ENCODE peak calls at places on chromosomes 2 and 18, in nine cellular contexts. G, M, N, W, O, K, I, C and X are unnamed samples. For H3K36me3 and H3K4me1, the result is how much of the 10 kb centered on the place peaks cover.

GRCh38 chr2:22748909-22749308 is 636.1 kb upstream of the KLHL29 start:
- DNase-seq in O (no peak), M (no peak), C (no peak), I (no peak), G (no peak), N (no peak), W (no peak), K (no peak), X (peak)

GRCh38 chr18:37564796-37565137 is 831 bp downstream of the CELF4 start:
- DNase-seq in W (peak), N (no peak), K (peak), O (no peak), M (peak), G (peak), I (peak), C (peak), X (peak)

GRCh38 chr18:64966667-64967066 is 784.1 kb upstream of the CDH7 start:
- DNase-seq in C (no peak), N (no peak), K (no peak), G (no peak), O (no peak), M (no peak), W (no peak), I (peak), X (no peak)

GRCh38 chr2:240642806-240643092 is 17.5 kb downstream of the GPR35 start:
- DNase-seq in C (no peak), K (no peak), M (no peak), O (peak), N (no peak), G (no peak), W (peak), I (no peak), X (peak)

GRCh38 chr18:56307771-56308170 is 330.6 kb downstream of the TXNL1 start:
- DNase-seq in N (no peak), K (no peak), M (no peak), O (no peak), G (no peak), W (no peak), I (no peak), C (no peak), X (no peak)

GRCh38 chr2:207041279-207041678 is 102.0 kb downstream of the CPO start:
- DNase-seq in I (no peak), M (peak), O (no peak), N (no peak), K (peak), G (no peak), W (no peak), C (peak), X (no peak)

GRCh38 chr2:15776629-15776919 is 163.8 kb upstream of the MYCN start:
- DNase-seq in W (no peak), C (no peak), M (no peak), N (no peak), G (no peak), K (peak), I (no peak), O (no peak), X (no peak)

GRCh38 chr2:37786854-37787253 is 115.4 kb upstream of the CDC42EP3 start:
- DNase-seq in C (no peak), K (no peak), W (no peak), G (peak), I (no peak), N (no peak), O (no peak), M (no peak), X (no peak)

GRCh38 chr2:197904446-197904845 is 100.1 kb downstream of the PLCL1 start:
- DNase-seq in N (no peak), I (no peak), M (no peak), C (no peak), O (no peak), W (no peak), G (no peak), K (no peak), X (no peak)

DNA sequence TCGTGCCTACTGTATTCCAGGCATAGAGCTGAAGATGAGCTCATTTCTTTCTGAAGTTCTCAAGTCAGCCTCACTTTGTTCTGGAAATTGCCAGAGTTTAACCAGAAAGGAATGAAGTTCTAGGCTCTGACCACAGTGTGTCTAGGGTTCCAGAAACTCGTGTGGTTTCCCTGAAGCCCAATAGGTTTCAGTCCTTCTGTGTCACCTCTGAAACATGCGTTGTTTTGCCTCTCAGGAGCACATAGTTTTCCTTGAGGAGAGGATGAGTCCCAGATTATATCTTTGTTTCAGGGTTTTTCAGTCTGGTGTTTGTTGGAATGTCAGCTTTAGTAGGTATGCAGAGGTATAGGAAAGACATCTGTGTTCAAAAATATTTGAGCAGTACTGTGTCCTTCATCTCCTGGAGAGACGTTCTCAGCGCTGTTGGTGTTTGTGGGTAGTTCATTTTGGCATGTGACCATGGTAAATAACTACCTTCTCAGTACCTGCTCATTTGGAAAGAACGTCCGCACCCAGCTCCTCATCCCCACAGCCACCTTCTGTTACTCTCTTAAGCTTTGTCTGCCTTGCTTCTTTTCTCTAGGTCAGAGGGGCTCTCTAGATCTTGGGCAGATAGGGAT is 56.6 kb downstream of the RALBP1 start:
- DNase-seq in M (peak), G (no peak), W (no peak), N (no peak), I (no peak), C (no peak), O (no peak), K (no peak), X (peak)
- H3K27ac ChIP-seq in M (no peak), G (no peak), W (no peak), N (no peak), I (no peak), C (no peak), O (no peak), K (no peak), X (no peak)

DNA sequence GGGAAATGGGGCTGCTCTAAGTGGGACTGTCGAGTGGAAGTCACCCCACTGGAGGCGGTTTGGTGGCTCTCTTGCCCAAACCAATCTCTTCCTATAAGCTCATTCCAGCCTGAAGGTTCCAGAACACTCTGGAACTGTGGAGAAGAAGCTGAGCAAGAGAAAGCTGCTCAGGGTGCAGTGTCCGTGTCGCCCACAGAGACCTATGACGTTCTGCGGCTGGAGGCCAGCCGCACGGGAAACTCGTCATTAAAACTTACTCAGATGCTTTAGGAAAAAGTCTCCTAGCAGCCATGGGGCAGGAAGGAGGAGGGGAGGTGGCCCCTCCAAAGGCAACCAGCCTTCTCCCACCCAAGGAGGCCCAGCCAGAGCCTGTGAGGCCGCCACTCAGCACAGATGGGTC is 41.7 kb downstream of the ADCY3 start:
- DNase-seq in O (no peak), G (no peak), K (no peak), N (no peak), M (no peak), W (no peak), C (no peak), I (no peak), X (no peak)
- H3K36me3 ChIP-seq in O (under half), G (under half), K (under half), N (under half), M (under half), W (under half), C (under half), I (under half), X (under half)

GRCh38 chr18:45326505-45326904 is 288.8 kb upstream of the SLC14A2 start:
- DNase-seq in M (no peak), O (no peak), C (no peak), K (no peak), W (no peak), I (no peak), N (no peak), G (no peak), X (no peak)
- H3K4me1 ChIP-seq in M (under half), O (under half), C (under half), K (under half), W (under half), I (under half), N (under half), G (under half), X (under half)

GRCh38 chr2:1594281-1595171 is 149.8 kb downstream of the PXDN start:
- DNase-seq in W (peak), K (no peak), N (no peak), O (no peak), I (no peak), C (no peak), G (no peak), M (no peak), X (peak)

GRCh38 chr2:1591461-1591770 is 152.9 kb downstream of the PXDN start:
- DNase-seq in O (no peak), C (no peak), I (peak), M (no peak), K (no peak), W (peak), G (no peak), N (no peak), X (peak)

GRCh38 chr2:1593371-1594205 is 150.7 kb downstream of the PXDN start:
- DNase-seq in O (no peak), N (no peak), G (no peak), I (peak), K (peak), C (peak), M (peak), W (peak), X (peak)

GRCh38 chr2:1590611-1591460 is 153.5 kb downstream of the PXDN start:
- DNase-seq in K (no peak), M (no peak), O (no peak), C (no peak), W (peak), I (no peak), G (no peak), N (no peak), X (peak)

DNA sequence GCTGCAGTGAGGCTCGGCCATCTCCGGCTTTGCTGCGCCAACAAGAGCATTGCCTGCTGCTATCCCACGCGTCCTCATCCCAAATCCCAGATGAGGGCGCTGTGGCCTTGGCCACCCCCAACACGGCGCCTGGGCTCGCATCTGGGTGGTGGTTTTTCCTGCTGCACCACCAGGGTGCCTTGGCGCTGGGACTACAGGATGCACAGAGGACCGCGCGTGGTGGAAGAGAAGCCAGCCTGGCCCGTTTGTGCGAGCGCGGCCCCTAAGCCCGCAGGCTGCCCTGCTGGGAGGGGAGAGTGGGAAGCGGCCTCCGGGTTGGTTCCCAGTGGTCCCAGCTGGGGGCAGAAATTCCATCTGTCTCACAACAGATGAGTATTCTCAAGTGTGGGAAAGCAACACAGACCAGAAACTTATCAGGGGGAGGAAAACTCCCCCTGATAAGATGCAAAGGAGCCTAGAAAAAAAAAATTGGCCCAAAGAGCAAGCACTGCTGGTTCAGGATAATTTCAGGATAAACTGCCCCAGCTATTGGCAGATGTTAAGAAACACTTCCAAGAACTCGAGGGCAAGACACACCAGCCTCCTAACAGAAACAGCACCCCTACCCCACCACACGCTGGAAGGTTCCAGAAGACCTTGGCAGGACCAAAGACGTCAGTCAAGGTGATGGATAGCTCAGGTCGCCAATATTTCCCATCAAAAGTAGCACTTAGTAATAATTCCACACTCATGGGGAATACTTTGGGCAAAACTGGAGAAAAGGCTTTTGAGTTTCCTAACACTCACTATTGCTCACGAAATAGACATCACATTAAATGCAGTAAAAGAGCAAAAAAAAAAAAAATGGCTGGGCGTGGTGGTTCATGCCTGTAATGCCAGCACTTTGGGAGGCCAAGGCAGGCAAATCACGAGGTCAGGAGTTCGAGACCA is 152.1 kb downstream of the PXDN start:
- DNase-seq in N (peak), W (peak), O (no peak), M (peak), I (peak), G (peak), C (no peak), K (peak), X (peak)
- H3K27ac ChIP-seq in N (peak), W (no peak), O (no peak), M (peak), I (peak), G (no peak), C (no peak), K (peak), X (peak)